ENCODE peak calls at places on chromosome 18, in ten cellular contexts. A, G, Z, S, W, P, D, B, V and X are unnamed samples.

GRCh38 chr18:72470391-72470790 is 73.8 kb downstream of the CBLN2 start:
- DNase-seq in A (no peak), G (no peak), Z (no peak), S (no peak), W (no peak), P (no peak), D (no peak), B (no peak), V (no peak), X (no peak)

GRCh38 chr18:79609841-79610281 is 69.7 kb upstream of the CTDP1 start:
- DNase-seq in A (no peak), G (no peak), Z (no peak), S (no peak), W (peak; percentile 41), P (no peak), D (no peak), B (no peak), V (no peak), X (no peak)

GRCh38 chr18:57791911-57792310 is 11.2 kb downstream of the ATP8B1 start:
- DNase-seq in A (no peak), G (no peak), Z (no peak), S (no peak), W (no peak), P (no peak), D (no peak), B (no peak), V (no peak), X (no peak)

GRCh38 chr18:25737710-25738251 is 352.6 kb downstream of the SS18 start:
- DNase-seq in A (no peak), G (no peak), Z (no peak), S (no peak), W (no peak), P (peak; percentile 49), D (peak; percentile 62), B (no peak), V (no peak), X (peak; percentile 89)

GRCh38 chr18:2905802-2906521 is 59.2 kb downstream of the EMILIN2 start:
- DNase-seq in A (peak; percentile 25), G (peak; percentile 46), Z (no peak), S (no peak), W (peak; percentile 89), P (no peak), D (peak; percentile 77), B (no peak), V (no peak), X (peak; percentile 85)

GRCh38 chr18:36114738-36115137 is 14.4 kb downstream of the SLC39A6 start:
- DNase-seq in A (no peak), G (no peak), Z (no peak), S (no peak), W (no peak), P (no peak), D (no peak), B (no peak), V (no peak), X (no peak)

GRCh38 chr18:51857989-51858388 is 482.0 kb upstream of the DCC start:
- DNase-seq in A (no peak), G (no peak), Z (no peak), S (no peak), W (no peak), P (no peak), D (peak; percentile 77), B (no peak), V (no peak), X (no peak)

GRCh38 chr18:73724908-73725307 is 422.7 kb downstream of the FBXO15 start:
- DNase-seq in A (no peak), G (no peak), Z (no peak), S (no peak), W (no peak), P (no peak), D (no peak), B (peak; percentile 61), V (no peak), X (no peak)

GRCh38 chr18:3615374-3615773 is 165.4 kb downstream of the TGIF1 start:
- DNase-seq in A (no peak), G (no peak), Z (no peak), S (no peak), W (no peak), P (no peak), D (peak; percentile 64), B (no peak), V (no peak), X (no peak)

GRCh38 chr18:78784861-78785260 is 194.8 kb upstream of the SALL3 start:
- DNase-seq in A (no peak), G (no peak), Z (no peak), S (no peak), W (no peak), P (no peak), D (no peak), B (no peak), V (no peak), X (no peak)

GRCh38 chr18:60693426-60693825 is 320.9 kb upstream of the MC4R start:
- DNase-seq in A (no peak), G (no peak), Z (no peak), S (no peak), W (no peak), P (no peak), D (no peak), B (no peak), V (peak; percentile 16), X (no peak)

GRCh38 chr18:34370704-34371405 is 146.1 kb upstream of the NOL4 start:
- DNase-seq in A (no peak), G (no peak), Z (no peak), S (no peak), W (no peak), P (no peak), D (no peak), B (peak; percentile 7), V (no peak), X (no peak)

GRCh38 chr18:56711706-56712445 is 60.7 kb downstream of the WDR7 start:
- DNase-seq in A (no peak), G (no peak), Z (no peak), S (no peak), W (no peak), P (no peak), D (peak; percentile 75), B (no peak), V (no peak), X (peak; percentile 21)

GRCh38 chr18:10455726-10456453 is 1.5 kb downstream of the APCDD1 start:
- DNase-seq in A (no peak), G (peak; percentile 20), Z (no peak), S (no peak), W (no peak), P (no peak), D (peak; percentile 50), B (peak; percentile 6), V (no peak), X (no peak)

GRCh38 chr18:57698571-57699276 is 77.1 kb upstream of the NARS1 start:
- DNase-seq in A (no peak), G (no peak), Z (no peak), S (no peak), W (no peak), P (peak; percentile 77), D (peak; percentile 91), B (no peak), V (peak; percentile 14), X (peak; percentile 42)

GRCh38 chr18:11995445-11996189 is 14.3 kb downstream of the IMPA2 start:
- DNase-seq in A (peak; percentile 11), G (peak; percentile 80), Z (no peak), S (peak; percentile 30), W (peak; percentile 88), P (peak; percentile 60), D (peak; percentile 80), B (no peak), V (peak; percentile 61), X (peak; percentile 89)

GRCh38 chr18:9428301-9428706 is 47.0 kb upstream of the RALBP1 start:
- DNase-seq in A (no peak), G (no peak), Z (no peak), S (no peak), W (no peak), P (no peak), D (no peak), B (no peak), V (no peak), X (no peak)

GRCh38 chr18:76080430-76080829 is 414.6 kb downstream of the ZNF516 start:
- DNase-seq in A (no peak), G (no peak), Z (no peak), S (no peak), W (no peak), P (no peak), D (no peak), B (no peak), V (no peak), X (no peak)

GRCh38 chr18:73942081-73942625 is 205.5 kb downstream of the FBXO15 start:
- DNase-seq in A (no peak), G (no peak), Z (peak; percentile 38), S (no peak), W (no peak), P (no peak), D (no peak), B (peak; percentile 13), V (no peak), X (no peak)

GRCh38 chr18:21904856-21905255 is 164.3 kb downstream of the MIB1 start:
- DNase-seq in A (no peak), G (no peak), Z (no peak), S (no peak), W (no peak), P (no peak), D (peak; percentile 5), B (no peak), V (no peak), X (no peak)

GRCh38 chr18:10560457-10561045 is 34.7 kb downstream of the NAPG start:
- DNase-seq in A (peak; percentile 7), G (peak; percentile 83), Z (no peak), S (peak; percentile 27), W (peak; percentile 80), P (peak; percentile 53), D (peak; percentile 86), B (peak; percentile 34), V (peak; percentile 65), X (peak; percentile 84)

GRCh38 chr18:24050916-24051255 is 36.3 kb downstream of the TTC39C start:
- DNase-seq in A (no peak), G (no peak), Z (no peak), S (no peak), W (no peak), P (no peak), D (no peak), B (no peak), V (no peak), X (no peak)

GRCh38 chr18:24076950-24077349 is 61.9 kb upstream of the CABYR start:
- DNase-seq in A (no peak), G (no peak), Z (no peak), S (no peak), W (no peak), P (no peak), D (peak; percentile 50), B (peak; percentile 18), V (no peak), X (no peak)

GRCh38 chr18:2907459-2908145 is 60.8 kb downstream of the EMILIN2 start:
- DNase-seq in A (no peak), G (no peak), Z (no peak), S (no peak), W (no peak), P (no peak), D (no peak), B (no peak), V (no peak), X (no peak)

GRCh38 chr18:68841301-68841700 is 43.4 kb downstream of the CCDC102B start:
- DNase-seq in A (no peak), G (no peak), Z (no peak), S (no peak), W (no peak), P (no peak), D (no peak), B (no peak), V (no peak), X (no peak)